ENCODE peak calls at places on chromosomes 4 and X, in nine cellular contexts. X is IMR-90, I is cardiac muscle cell, H is right lobe of liver, B is lower lobe of right lung, V is bronchial epithelial cell, U is psoas muscle, T is GM12878, S is heart left ventricle. E is an unnamed sample.
A peak's percentile ranks its signal among the peaks of the same experiment; 100 is the strongest.

GRCh38 chr4:182193261-182193660 is 49.9 kb upstream of the TENM3 start:
- DNase-seq in S (no peak), I (no peak), B (no peak), X (no peak), H (no peak), V (no peak), T (no peak), U (no peak), E (no peak)

GRCh38 chrX:39936886-39937770 is 160.6 kb downstream of the BCOR start:
- DNase-seq in X (no peak), H (no peak), I (no peak), B (no peak), V (no peak), U (no peak), T (peak; percentile 12), S (no peak), E (no peak)

GRCh38 chrX:35382966-35383365 is 415.2 kb upstream of the MAGEB16 start:
- DNase-seq in I (no peak), H (no peak), B (no peak), V (no peak), T (no peak), X (no peak), S (no peak), U (no peak), E (no peak)

GRCh38 chrX:107716816-107717700 is 58.5 kb downstream of the TSC22D3 start:
- DNase-seq in S (peak; percentile 88), T (peak; percentile 64), U (peak; percentile 85), X (peak; percentile 63), I (peak; percentile 66), B (peak; percentile 90), V (peak; percentile 49), H (peak; percentile 90), E (peak; percentile 75)

GRCh38 chr4:914531-914930 is 17.6 kb downstream of the GAK start:
- DNase-seq in H (no peak), B (peak; percentile 35), I (no peak), V (no peak), X (no peak), S (no peak), U (no peak), T (no peak), E (no peak)

GRCh38 chr4:1793496-1793840 is 375 bp downstream of the FGFR3 start:
- DNase-seq in X (no peak), U (no peak), T (no peak), B (no peak), S (no peak), I (peak; percentile 63), V (no peak), H (peak; percentile 75), E (no peak)

GRCh38 chr4:41222259-41222658 is 7.9 kb upstream of the APBB2 start:
- DNase-seq in S (no peak), X (no peak), U (no peak), T (no peak), V (no peak), B (no peak), I (no peak), H (no peak), E (no peak)

GRCh38 chr4:20696815-20697214 is 3.4 kb upstream of the PACRGL start:
- DNase-seq in U (no peak), T (no peak), S (no peak), H (no peak), B (no peak), V (no peak), I (no peak), X (no peak), E (no peak)

GRCh38 chrX:3262906-3263305 is 83.5 kb downstream of the MXRA5 start:
- DNase-seq in H (no peak), V (peak; percentile 85), B (no peak), I (no peak), X (peak; percentile 90), T (no peak), S (no peak), U (no peak), E (no peak)

GRCh38 chr4:95432466-95432865 is 116.3 kb downstream of the UNC5C start:
- DNase-seq in T (no peak), H (no peak), X (no peak), U (no peak), V (no peak), I (no peak), S (no peak), B (no peak), E (no peak)

GRCh38 chrX:155662297-155662696 is 49.5 kb upstream of the TMLHE start:
- DNase-seq in S (no peak), X (no peak), I (no peak), U (no peak), H (no peak), V (peak; percentile 30), T (no peak), B (no peak), E (no peak)

GRCh38 chrX:83469551-83469950 is 38.5 kb upstream of the POU3F4 start:
- DNase-seq in H (peak; percentile 45), V (peak; percentile 5), T (no peak), U (no peak), I (peak; percentile 50), X (peak; percentile 1), B (no peak), S (no peak), E (no peak)

GRCh38 chr4:7758444-7758815 is 181.2 kb downstream of the AFAP1 start:
- DNase-seq in B (peak; percentile 30), S (peak; percentile 16), I (no peak), X (no peak), H (no peak), U (no peak), V (no peak), T (no peak), E (no peak)

GRCh38 chrX:78595901-78596502 is 63.1 kb downstream of the RTL3 start:
- DNase-seq in X (no peak), V (no peak), S (no peak), T (no peak), U (no peak), B (no peak), H (no peak), I (peak; percentile 9), E (no peak)

GRCh38 chr4:7820031-7820825 is 119.4 kb downstream of the AFAP1 start:
- DNase-seq in I (no peak), U (no peak), S (no peak), V (no peak), X (no peak), H (no peak), B (no peak), T (no peak), E (no peak)

GRCh38 chrX:85903692-85904471 is 143.5 kb downstream of the CHM start:
- DNase-seq in B (no peak), X (no peak), I (no peak), V (peak; percentile 45), U (no peak), T (no peak), S (no peak), H (no peak), E (no peak)

GRCh38 chrX:39900788-39901170 is 197.0 kb downstream of the BCOR start:
- DNase-seq in B (no peak), V (no peak), U (no peak), T (no peak), H (no peak), X (no peak), S (no peak), I (no peak), E (no peak)

DNA sequence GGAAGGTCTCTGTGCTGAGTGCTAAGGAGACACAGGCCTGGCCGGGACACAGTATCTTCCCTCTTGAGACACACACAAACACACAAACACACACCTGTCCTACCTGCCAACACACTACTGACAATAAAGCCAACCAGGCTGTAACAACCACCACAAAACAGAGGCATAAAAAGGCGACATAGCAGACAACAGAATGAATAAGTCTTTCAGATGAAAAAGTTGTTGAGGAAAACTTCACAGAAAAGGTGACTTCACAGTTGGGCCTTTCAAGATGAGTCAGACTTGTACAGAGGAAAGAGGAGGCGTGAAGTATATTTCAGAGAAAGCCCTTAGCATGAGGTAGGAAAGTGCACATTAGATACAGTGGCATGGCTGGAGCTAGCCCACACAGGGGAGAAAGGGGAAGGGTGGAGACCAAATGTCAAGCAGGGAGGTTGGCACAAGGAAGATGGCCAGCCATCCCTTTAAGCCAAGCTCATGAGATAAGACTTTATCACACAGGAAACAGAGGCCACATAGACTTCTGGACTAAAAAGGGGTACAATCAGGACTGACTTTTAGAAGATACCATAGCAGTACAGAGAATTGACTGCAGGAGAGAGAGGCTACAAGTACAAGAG is 54.0 kb downstream of the SLC9A7 start:
- DNase-seq in V (peak; percentile 64), T (peak; percentile 83), U (no peak), B (no peak), I (no peak), S (no peak), H (no peak), X (peak; percentile 60), E (peak; percentile 61)
- TF ChIP-seq CTCF in V (no peak), T (no peak), U (no peak), B (no peak), I (no peak), S (no peak), H (no peak), X (no peak), E (no peak)

GRCh38 chr4:97479388-97479787 is 663.9 kb downstream of the STPG2 start:
- DNase-seq in S (no peak), H (no peak), U (no peak), T (no peak), X (no peak), V (no peak), I (no peak), B (no peak), E (no peak)

GRCh38 chr4:97475621-97476020 is 667.7 kb downstream of the STPG2 start:
- DNase-seq in V (no peak), H (no peak), U (no peak), X (no peak), S (no peak), T (no peak), B (no peak), I (no peak), E (no peak)

GRCh38 chr4:97477974-97478373 is 665.3 kb downstream of the STPG2 start:
- DNase-seq in V (no peak), B (no peak), S (no peak), U (no peak), X (no peak), T (no peak), H (no peak), I (no peak), E (no peak)
- H3K4me3 ChIP-seq in V (no peak overlapping the region), B (no peak overlapping the region), S (no peak overlapping the region), U (no peak overlapping the region), X (no peak overlapping the region), T (no peak overlapping the region), H (no peak overlapping the region), I (no peak overlapping the region), E (no peak overlapping the region)

DNA sequence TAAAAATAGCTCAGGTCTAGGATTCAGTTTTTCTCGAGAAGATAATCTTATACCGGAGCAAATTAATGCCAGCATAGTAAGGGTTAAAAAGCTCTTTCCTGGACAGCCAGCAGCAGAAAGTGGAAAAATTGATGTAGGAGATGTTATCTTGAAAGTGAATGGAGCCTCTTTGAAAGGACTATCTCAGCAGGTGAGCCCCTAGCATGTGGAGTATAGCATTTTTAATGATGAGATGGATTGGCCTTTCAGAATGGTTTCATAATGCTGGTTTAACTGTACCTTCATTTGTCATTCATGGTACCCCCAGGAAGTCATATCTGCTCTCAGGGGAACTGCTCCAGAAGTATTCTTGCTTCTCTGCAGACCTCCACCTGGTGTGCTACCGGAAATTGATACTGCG is 79.4 kb downstream of the SLC10A6 start:
- DNase-seq in I (no peak), V (no peak), T (no peak), H (no peak), U (no peak), S (no peak), B (no peak), X (no peak), E (no peak)
- H3K36me3 ChIP-seq in I (peaks cover 47% of the 10 kb centered on the region), V (peaks cover 4% of the 10 kb centered on the region), T (no peaks in the 10 kb centered on the region), H (no peaks in the 10 kb centered on the region), U (no peaks in the 10 kb centered on the region), S (peaks cover 4% of the 10 kb centered on the region), B (peaks cover 70% of the 10 kb centered on the region), X (peaks cover 14% of the 10 kb centered on the region), E (no peaks in the 10 kb centered on the region)

GRCh38 chrX:105552395-105552794 is 269.9 kb upstream of the NRK start:
- DNase-seq in V (peak; percentile 91), T (no peak), H (no peak), X (no peak), U (no peak), B (no peak), I (no peak), S (no peak), E (no peak)
- TF ChIP-seq CTCF in V (peak; percentile 22), T (no peak), H (no peak), X (no peak), U (no peak), B (no peak), I (no peak), S (no peak), E (no peak)